ENCODE peak calls at places on chromosomes 1 and 21, in four cellular contexts. Q is SK-N-SH, Z is GM23338, J is GM23248. W is an unnamed sample. For H3K27me3, the result is how much of the 10 kb centered on the place peaks cover.

GRCh38 chr1:234863596-234863995 is 253.6 kb upstream of the IRF2BP2 start:
- DNase-seq in Q (no peak), Z (no peak), J (peak), W (peak)

GRCh38 chr1:215728206-215728605 is 161.1 kb downstream of the KCTD3 start:
- DNase-seq in Q (no peak), Z (no peak), J (no peak), W (no peak)

GRCh38 chr1:234231061-234231892 is 142.0 kb upstream of the COA6 start:
- DNase-seq in Q (no peak), Z (peak), J (no peak), W (no peak)

GRCh38 chr1:18556364-18556763 is 74.3 kb upstream of the PAX7 start:
- DNase-seq in Q (peak), Z (peak), J (peak), W (peak)

GRCh38 chr1:8020032-8020431 is 6.1 kb downstream of the ERRFI1 start:
- DNase-seq in Q (no peak), Z (no peak), J (peak), W (peak)

GRCh38 chr1:100543640-100544039 is 5.7 kb downstream of the GPR88 start:
- DNase-seq in Q (no peak), Z (peak), J (no peak), W (peak)

GRCh38 chr21:25961042-25961441 is 209.5 kb downstream of the APP start:
- DNase-seq in Q (no peak), Z (peak), J (no peak), W (no peak)

GRCh38 chr1:34470406-34470805 is 284.4 kb upstream of the GJB5 start:
- DNase-seq in Q (no peak), Z (no peak), J (no peak), W (no peak)

GRCh38 chr1:150826299-150826698 is 18.2 kb upstream of the CTSK start:
- DNase-seq in Q (no peak), Z (no peak), J (no peak), W (no peak)

GRCh38 chr1:228978486-228979324 is 243.4 kb downstream of the RHOU start:
- DNase-seq in Q (peak), Z (peak), J (peak), W (no peak)

GRCh38 chr1:5403935-5404334 is 588.3 kb downstream of the NPHP4 start:
- DNase-seq in Q (no peak), Z (no peak), J (no peak), W (no peak)

GRCh38 chr1:14421977-14422609 is 176.4 kb upstream of the KAZN start:
- DNase-seq in Q (no peak), Z (no peak), J (no peak), W (no peak)

GRCh38 chr1:50929376-50929958 is 30.6 kb downstream of the FAF1 start:
- DNase-seq in Q (peak), Z (peak), J (peak), W (peak)

GRCh38 chr1:58785424-58786058 is 1.7 kb upstream of the JUN start:
- DNase-seq in Q (no peak), Z (peak), J (no peak), W (peak)

GRCh38 chr1:234976880-234977680 is 151.6 kb downstream of the TOMM20 start:
- DNase-seq in Q (no peak), Z (no peak), J (no peak), W (no peak)

GRCh38 chr1:153932593-153933131 is 9.9 kb upstream of the GATAD2B start:
- DNase-seq in Q (peak), Z (no peak), J (no peak), W (no peak)
- H3K27me3 ChIP-seq in Q (under half), Z (under half), J (under half), W (under half)

GRCh38 chr1:9078949-9079500 is 9.6 kb upstream of the SLC2A5 start:
- DNase-seq in Q (no peak), Z (no peak), J (no peak), W (no peak)

GRCh38 chr1:9081473-9081872 is 12.0 kb upstream of the SLC2A5 start:
- DNase-seq in Q (no peak), Z (no peak), J (no peak), W (no peak)

GRCh38 chr1:9078035-9078948 is 8.9 kb upstream of the SLC2A5 start:
- DNase-seq in Q (no peak), Z (no peak), J (peak), W (peak)

GRCh38 chr1:9080704-9081291 is 11.4 kb upstream of the SLC2A5 start:
- DNase-seq in Q (no peak), Z (no peak), J (no peak), W (peak)

GRCh38 chr1:9079980-9080703 is 10.7 kb upstream of the SLC2A5 start:
- DNase-seq in Q (no peak), Z (no peak), J (no peak), W (no peak)
- TF ChIP-seq EZH2phosphoT487 in Q (no peak), Z (no peak), J (no peak), W (no peak)

DNA sequence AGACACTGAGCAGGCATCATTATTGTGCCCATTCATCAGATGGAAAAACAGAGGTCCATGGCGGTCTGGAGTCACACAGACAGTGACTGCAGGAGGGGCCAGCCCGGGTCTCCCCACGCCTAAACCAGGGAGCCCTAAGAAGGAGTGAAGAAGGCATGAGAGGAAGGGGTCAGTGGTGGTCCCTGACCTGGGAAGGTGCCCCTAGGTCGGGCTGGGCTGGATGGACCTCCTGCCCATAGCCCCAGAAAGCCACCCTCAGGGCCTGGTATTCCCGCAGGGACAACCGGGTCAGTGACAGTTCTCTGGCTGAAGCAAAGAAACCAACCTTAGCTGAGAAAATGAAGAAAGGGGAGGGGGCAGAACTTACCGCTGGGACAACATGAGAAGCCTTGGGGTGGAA is 163.4 kb upstream of the C1orf174 start:
- DNase-seq in Q (no peak), Z (no peak), J (no peak), W (no peak)
- H3K27me3 ChIP-seq in Q (under half), Z (under half), J (under half), W (under half)

GRCh38 chr1:116391207-116391606 is 18.2 kb downstream of the ATP1A1 start:
- DNase-seq in Q (no peak), Z (no peak), J (no peak), W (no peak)
- TF ChIP-seq EZH2phosphoT487 in Q (no peak), Z (no peak), J (no peak), W (no peak)

GRCh38 chr1:2049225-2049516 is 1.0 kb upstream of the PRKCZ start:
- DNase-seq in Q (no peak), Z (no peak), J (no peak), W (no peak)

GRCh38 chr1:2046225-2046917 is 3.8 kb upstream of the PRKCZ start:
- DNase-seq in Q (peak), Z (peak), J (peak), W (peak)

GRCh38 chr1:2047749-2048729 is 2.2 kb upstream of the PRKCZ start:
- DNase-seq in Q (no peak), Z (peak), J (no peak), W (no peak)

GRCh38 chr1:2045468-2046224 is 4.6 kb upstream of the PRKCZ start:
- DNase-seq in Q (no peak), Z (no peak), J (peak), W (no peak)

GRCh38 chr1:2046953-2047748 is 3.1 kb upstream of the PRKCZ start:
- DNase-seq in Q (no peak), Z (peak), J (no peak), W (no peak)
- H3K27me3 ChIP-seq in Q (under half), Z (under half), J (under half), W (under half)

DNA sequence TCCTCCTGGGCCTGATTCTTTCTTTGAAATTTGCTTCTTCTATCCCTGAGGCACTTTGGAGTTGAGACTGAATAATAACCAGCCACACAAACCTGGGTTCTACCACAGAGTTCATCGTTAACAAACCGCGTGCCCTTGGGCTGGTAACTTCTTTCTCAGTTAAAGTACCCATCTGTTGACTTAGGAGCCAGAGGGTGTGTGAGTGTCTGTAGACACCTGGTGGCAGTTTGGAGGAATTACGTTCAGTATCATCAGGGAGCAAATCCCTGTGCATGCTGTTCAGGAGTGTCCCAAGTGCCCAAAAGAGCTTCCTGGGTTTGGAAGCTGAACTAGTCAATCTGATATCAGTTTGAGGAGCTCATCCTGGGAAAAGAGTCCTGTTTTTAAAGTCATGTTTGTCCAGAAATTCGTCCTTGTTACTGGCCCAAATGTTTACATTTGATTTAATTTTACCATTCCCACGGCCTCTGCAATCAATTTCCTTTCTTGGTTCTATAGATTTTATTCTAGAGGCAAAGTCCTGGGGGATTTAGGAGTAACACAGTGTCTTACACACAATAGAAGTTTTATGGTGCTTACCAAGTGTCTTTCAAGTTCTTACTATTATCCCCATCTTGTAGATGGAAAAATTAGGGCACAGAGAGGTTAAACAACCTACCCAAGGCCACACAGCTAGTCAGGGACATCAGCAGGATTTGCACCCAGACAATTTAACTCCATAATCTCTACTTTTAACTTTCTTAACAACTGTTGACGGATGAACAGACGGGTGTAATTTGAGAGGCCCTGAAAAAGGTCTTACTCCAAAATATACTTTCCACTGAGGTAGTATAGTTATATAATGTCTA is 26.7 kb upstream of the RPTN start:
- DNase-seq in Q (peak), Z (peak), J (peak), W (peak)
- TF ChIP-seq EZH2phosphoT487 in Q (no peak), Z (no peak), J (no peak), W (no peak)

GRCh38 chr1:66628951-66629350 is 95.0 kb downstream of the SGIP1 start:
- DNase-seq in Q (no peak), Z (no peak), J (no peak), W (no peak)

GRCh38 chr1:66637146-66637545 is 103.2 kb downstream of the SGIP1 start:
- DNase-seq in Q (no peak), Z (no peak), J (no peak), W (no peak)

GRCh38 chr1:66633128-66633527 is 99.2 kb downstream of the SGIP1 start:
- DNase-seq in Q (no peak), Z (no peak), J (no peak), W (no peak)
- H3K27me3 ChIP-seq in Q (under half), Z (under half), J (under half), W (under half)

GRCh38 chr1:171984850-171985485 is 143.7 kb downstream of the DNM3 start:
- DNase-seq in Q (peak), Z (peak), J (peak), W (peak)
- TF ChIP-seq EZH2phosphoT487 in Q (no peak), Z (no peak), J (no peak), W (no peak)

GRCh38 chr1:207031632-207032258 is 811 bp downstream of the C1orf116 start:
- DNase-seq in Q (no peak), Z (no peak), J (no peak), W (peak)
- H3K27me3 ChIP-seq in Q (under half), Z (under half), J (under half), W (under half)

GRCh38 chr1:164614316-164614715 is 55.3 kb downstream of the PBX1 start:
- DNase-seq in Q (no peak), Z (no peak), J (no peak), W (no peak)

GRCh38 chr1:164609084-164609483 is 50.1 kb downstream of the PBX1 start:
- DNase-seq in Q (no peak), Z (no peak), J (no peak), W (no peak)

GRCh38 chr1:164613176-164613575 is 54.2 kb downstream of the PBX1 start:
- DNase-seq in Q (no peak), Z (peak), J (peak), W (peak)

GRCh38 chr1:164610528-164611222 is 51.7 kb downstream of the PBX1 start:
- DNase-seq in Q (no peak), Z (no peak), J (no peak), W (no peak)

GRCh38 chr1:164611754-164612642 is 53.0 kb downstream of the PBX1 start:
- DNase-seq in Q (peak), Z (peak), J (peak), W (peak)
- TF ChIP-seq EZH2phosphoT487 in Q (no peak), Z (no peak), J (no peak), W (no peak)

W was measured in PC-3.